ENCODE peak calls at places on chromosomes 7 and 10, in seven cellular contexts. T is stimulated activated naive B cell treated with anti-CD40 and anti-IgM and Interleukin-4, amounts not matched to agents 10 μg/mL and 1 μg/mL and 100 μg/mL, for 72 hours; V is activated CD8-positive, alpha-beta memory T cell treated with anti-CD3 and anti-CD28 coated beads for 4 hours; B is Peyer's patch; S is effector CD8-positive, alpha-beta T cell; M is activated CD4-positive, alpha-beta T cell treated with anti-CD3 and anti-CD28 coated beads for 48 hours; N is left ventricle myocardium inferior. W is an unnamed sample.

GRCh38 chr7:122893486-122893885 is 7.2 kb upstream of the CADPS2 start:
- DNase-seq in T (no peak), V (no peak), B (no peak), S (no peak), M (no peak), N (no peak), W (no peak)

GRCh38 chr7:146116452-146117219 is at the start of gene CNTNAP2:
- DNase-seq in T (no peak), V (no peak), B (no peak), S (no peak), M (no peak), N (peak; percentile 19), W (no peak)

GRCh38 chr7:116216956-116217570 is 6.7 kb downstream of the TES start:
- DNase-seq in T (no peak), V (no peak), B (no peak), S (no peak), M (no peak), N (no peak), W (no peak)

GRCh38 chr7:71521506-71521905 is 389.6 kb downstream of the GALNT17 start:
- DNase-seq in T (no peak), V (no peak), B (no peak), S (no peak), M (no peak), N (no peak), W (no peak)

GRCh38 chr10:59885430-59886134 is 20.8 kb downstream of the CCDC6 start:
- DNase-seq in T (peak; percentile 75), V (no peak), B (peak; percentile 75), S (no peak), M (no peak), N (no peak), W (no peak)

GRCh38 chr7:150408393-150409299 is 29.5 kb downstream of the ZNF775 start:
- DNase-seq in T (peak; percentile 88), V (no peak), B (peak; percentile 76), S (no peak), M (no peak), N (no peak), W (no peak)

GRCh38 chr10:131911451-131911850 is 10.6 kb downstream of the PPP2R2D start:
- DNase-seq in T (no peak), V (no peak), B (no peak), S (no peak), M (no peak), N (no peak), W (peak; percentile 17)

GRCh38 chr7:93115796-93116195 is 2.0 kb downstream of the SAMD9 start:
- DNase-seq in T (no peak), V (no peak), B (no peak), S (no peak), M (no peak), N (no peak), W (no peak)

GRCh38 chr10:68938884-68939283 is 17.1 kb upstream of the DDX21 start:
- DNase-seq in T (no peak), V (no peak), B (no peak), S (no peak), M (no peak), N (no peak), W (no peak)

W was measured in cerebellar nuclear complex.